ENCODE peak calls at places on chromosomes 12 and 14, in seven cellular contexts. One of them, this sample, is unnamed.

GRCh38 chr14:25887251-25887908 is 710.5 kb downstream of the NOVA1 start:
- DNase-seq in MM.1S: no peak
- DNase-seq in GM23248: peak
- DNase-seq in PC-3: peak
- DNase-seq in GM23338: no peak
- DNase-seq in hepatocyte: no peak
- DNase-seq in HCT116: no peak
- DNase-seq in this sample: no peak

GRCh38 chr12:50248883-50249282 is 34.4 kb downstream of the LIMA1 start:
- DNase-seq in PC-3: no peak
- DNase-seq in HCT116: no peak
- DNase-seq in GM23338: no peak
- DNase-seq in GM23248: peak
- DNase-seq in MM.1S: no peak
- DNase-seq in hepatocyte: no peak
- DNase-seq in this sample: no peak

GRCh38 chr12:45200497-45201043 is 15.3 kb upstream of the ANO6 start:
- DNase-seq in GM23248: no peak
- DNase-seq in GM23338: no peak
- DNase-seq in hepatocyte: no peak
- DNase-seq in MM.1S: no peak
- DNase-seq in HCT116: no peak
- DNase-seq in PC-3: no peak
- DNase-seq in this sample: no peak

GRCh38 chr12:108833757-108834472 is 23.5 kb downstream of the SSH1 start:
- DNase-seq in HCT116: no peak
- DNase-seq in MM.1S: no peak
- DNase-seq in PC-3: no peak
- DNase-seq in GM23248: peak
- DNase-seq in GM23338: no peak
- DNase-seq in hepatocyte: no peak
- DNase-seq in this sample: no peak

GRCh38 chr12:46657416-46658411 is 168.1 kb downstream of the SLC38A4 start:
- DNase-seq in GM23338: no peak
- DNase-seq in GM23248: peak
- DNase-seq in MM.1S: no peak
- DNase-seq in hepatocyte: no peak
- DNase-seq in HCT116: no peak
- DNase-seq in PC-3: no peak
- DNase-seq in this sample: no peak

GRCh38 chr14:87952307-87953094 is 40.5 kb downstream of the GALC start:
- DNase-seq in PC-3: no peak
- DNase-seq in hepatocyte: no peak
- DNase-seq in GM23248: no peak
- DNase-seq in MM.1S: no peak
- DNase-seq in HCT116: no peak
- DNase-seq in GM23338: no peak
- DNase-seq in this sample: no peak

GRCh38 chr12:104478396-104479140 is 21.8 kb downstream of the CHST11 start:
- DNase-seq in HCT116: no peak
- DNase-seq in PC-3: no peak
- DNase-seq in hepatocyte: no peak
- DNase-seq in GM23338: no peak
- DNase-seq in GM23248: no peak
- DNase-seq in MM.1S: peak
- DNase-seq in this sample: no peak

GRCh38 chr14:54981698-54982097 is 45.2 kb downstream of the WDHD1 start:
- DNase-seq in GM23248: peak
- DNase-seq in GM23338: no peak
- DNase-seq in hepatocyte: no peak
- DNase-seq in MM.1S: no peak
- DNase-seq in PC-3: peak
- DNase-seq in HCT116: no peak
- DNase-seq in this sample: no peak

GRCh38 chr12:52149651-52150241 is 42.1 kb downstream of the KRT80 start:
- DNase-seq in HCT116: no peak
- DNase-seq in PC-3: no peak
- DNase-seq in GM23248: no peak
- DNase-seq in GM23338: no peak
- DNase-seq in hepatocyte: no peak
- DNase-seq in MM.1S: no peak
- DNase-seq in this sample: no peak

GRCh38 chr14:73958591-73958990 is 8.5 kb downstream of the COQ6 start:
- DNase-seq in GM23338: no peak
- DNase-seq in hepatocyte: no peak
- DNase-seq in HCT116: no peak
- DNase-seq in MM.1S: no peak
- DNase-seq in GM23248: no peak
- DNase-seq in PC-3: no peak
- DNase-seq in this sample: no peak

GRCh38 chr12:120936197-120936596 is 32.0 kb upstream of the SPPL3 start:
- DNase-seq in GM23248: no peak
- DNase-seq in GM23338: no peak
- DNase-seq in PC-3: no peak
- DNase-seq in MM.1S: no peak
- DNase-seq in hepatocyte: no peak
- DNase-seq in HCT116: no peak
- DNase-seq in this sample: no peak

GRCh38 chr12:119176267-119177055 is 2.3 kb upstream of the HSPB8 start:
- DNase-seq in hepatocyte: peak
- DNase-seq in GM23338: peak
- DNase-seq in PC-3: peak
- DNase-seq in HCT116: peak
- DNase-seq in MM.1S: no peak
- DNase-seq in GM23248: peak
- DNase-seq in this sample: peak

GRCh38 chr12:11031307-11031706 is at the start of gene TAS2R31:
- DNase-seq in HCT116: no peak
- DNase-seq in PC-3: no peak
- DNase-seq in GM23248: no peak
- DNase-seq in GM23338: no peak
- DNase-seq in hepatocyte: no peak
- DNase-seq in MM.1S: no peak
- DNase-seq in this sample: no peak

GRCh38 chr14:79986251-79986650 is 225.1 kb downstream of the DIO2 start:
- DNase-seq in GM23338: no peak
- DNase-seq in hepatocyte: no peak
- DNase-seq in HCT116: no peak
- DNase-seq in MM.1S: no peak
- DNase-seq in PC-3: no peak
- DNase-seq in GM23248: no peak
- DNase-seq in this sample: no peak

GRCh38 chr12:97075583-97076268 is 168.7 kb downstream of the NEDD1 start:
- DNase-seq in MM.1S: no peak
- DNase-seq in GM23338: peak
- DNase-seq in GM23248: no peak
- DNase-seq in HCT116: no peak
- DNase-seq in PC-3: no peak
- DNase-seq in hepatocyte: no peak
- DNase-seq in this sample: peak

GRCh38 chr12:105301696-105302095 is 28.8 kb upstream of the C12orf75 start:
- DNase-seq in HCT116: no peak
- DNase-seq in MM.1S: no peak
- DNase-seq in PC-3: no peak
- DNase-seq in GM23248: no peak
- DNase-seq in hepatocyte: no peak
- DNase-seq in GM23338: no peak
- DNase-seq in this sample: no peak

GRCh38 chr14:72737560-72737943 is 156.3 kb downstream of the DPF3 start:
- DNase-seq in PC-3: no peak
- DNase-seq in GM23248: peak
- DNase-seq in GM23338: no peak
- DNase-seq in MM.1S: no peak
- DNase-seq in HCT116: no peak
- DNase-seq in hepatocyte: no peak
- DNase-seq in this sample: no peak

GRCh38 chr14:71140157-71140556 is 232.9 kb downstream of the PCNX1 start:
- DNase-seq in MM.1S: no peak
- DNase-seq in GM23248: no peak
- DNase-seq in hepatocyte: no peak
- DNase-seq in GM23338: no peak
- DNase-seq in PC-3: no peak
- DNase-seq in HCT116: no peak
- DNase-seq in this sample: no peak

GRCh38 chr14:60723218-60724079 is 702 bp downstream of the SIX4 start:
- DNase-seq in GM23338: peak
- DNase-seq in GM23248: peak
- DNase-seq in HCT116: no peak
- DNase-seq in PC-3: peak
- DNase-seq in hepatocyte: peak
- DNase-seq in MM.1S: peak
- DNase-seq in this sample: peak

GRCh38 chr12:110540048-110540447 is 37.9 kb downstream of the RAD9B start:
- DNase-seq in hepatocyte: no peak
- DNase-seq in HCT116: no peak
- DNase-seq in GM23338: no peak
- DNase-seq in PC-3: peak
- DNase-seq in MM.1S: no peak
- DNase-seq in GM23248: no peak
- DNase-seq in this sample: no peak

GRCh38 chr12:110537605-110538409 is 35.7 kb downstream of the RAD9B start:
- DNase-seq in hepatocyte: peak
- DNase-seq in PC-3: no peak
- DNase-seq in HCT116: no peak
- DNase-seq in GM23248: no peak
- DNase-seq in GM23338: no peak
- DNase-seq in MM.1S: no peak
- DNase-seq in this sample: no peak

GRCh38 chr12:110534811-110535210 is 32.7 kb downstream of the RAD9B start:
- DNase-seq in MM.1S: no peak
- DNase-seq in GM23248: no peak
- DNase-seq in hepatocyte: no peak
- DNase-seq in HCT116: no peak
- DNase-seq in GM23338: no peak
- DNase-seq in PC-3: no peak
- DNase-seq in this sample: no peak

GRCh38 chr12:110536834-110537604 is 34.9 kb downstream of the RAD9B start:
- DNase-seq in PC-3: no peak
- DNase-seq in hepatocyte: no peak
- DNase-seq in MM.1S: no peak
- DNase-seq in GM23338: no peak
- DNase-seq in GM23248: no peak
- DNase-seq in HCT116: no peak
- DNase-seq in this sample: no peak

GRCh38 chr12:110538869-110539622 is 36.9 kb downstream of the RAD9B start:
- DNase-seq in PC-3: no peak
- DNase-seq in hepatocyte: no peak
- DNase-seq in HCT116: no peak
- DNase-seq in MM.1S: no peak
- DNase-seq in GM23338: no peak
- DNase-seq in GM23248: no peak
- DNase-seq in this sample: no peak
- H3K27ac ChIP-seq in PC-3: no peak
- H3K27ac ChIP-seq in hepatocyte: peak
- H3K27ac ChIP-seq in HCT116: no peak
- H3K27ac ChIP-seq in MM.1S: no peak
- H3K27ac ChIP-seq in GM23338: no peak
- H3K27ac ChIP-seq in GM23248: no peak
- H3K27ac ChIP-seq in this sample: no peak

DNA sequence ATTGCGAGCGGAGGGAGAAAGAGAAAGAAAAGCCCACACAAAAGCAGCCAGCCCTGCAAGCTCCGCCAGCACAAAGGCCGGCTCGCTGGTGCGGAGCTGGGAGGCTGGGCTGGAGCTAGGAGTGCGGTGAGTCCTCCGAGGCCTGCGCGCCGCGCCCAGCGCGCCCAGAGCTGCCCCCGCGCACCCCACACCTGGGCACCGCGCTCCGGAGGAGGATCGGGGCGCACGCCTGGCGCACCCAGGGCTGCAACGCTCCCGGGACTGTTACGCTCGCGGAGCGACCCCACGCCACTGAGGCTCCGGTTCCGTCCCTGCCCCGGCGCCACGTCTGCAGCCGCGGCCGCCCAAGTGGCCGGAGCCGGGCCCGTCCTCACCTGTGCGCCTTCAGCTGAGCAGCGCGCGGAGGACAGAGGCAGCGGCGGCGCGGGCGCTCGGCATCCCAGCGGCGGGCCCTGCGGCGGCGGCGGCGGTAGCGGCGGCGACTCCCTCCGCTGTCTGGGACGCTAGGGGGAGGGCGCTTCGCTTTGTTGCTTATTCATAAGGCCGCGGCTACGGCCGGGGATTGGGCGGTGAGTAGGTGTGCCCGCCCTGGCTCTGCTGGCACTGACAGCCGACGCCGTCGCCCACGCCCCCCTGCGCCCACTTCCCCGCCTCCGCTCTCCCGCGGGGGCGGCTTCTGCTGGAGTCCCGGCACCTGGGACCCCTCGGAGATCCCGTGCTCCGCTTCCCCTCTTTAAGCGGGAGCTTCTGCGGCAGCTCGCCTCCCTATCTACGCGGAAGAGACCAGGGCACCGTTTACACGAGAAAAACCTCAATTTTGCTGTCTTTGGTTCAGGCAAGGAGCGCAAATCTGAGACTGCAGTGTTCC is at the start of gene ARMH4:
- DNase-seq in PC-3: peak
- DNase-seq in GM23248: peak
- DNase-seq in hepatocyte: peak
- DNase-seq in HCT116: peak
- DNase-seq in MM.1S: peak
- DNase-seq in GM23338: peak
- DNase-seq in this sample: peak
- TF ChIP-seq EZH2phosphoT487 in PC-3: no peak
- TF ChIP-seq EZH2phosphoT487 in GM23248: no peak
- TF ChIP-seq EZH2phosphoT487 in hepatocyte: no peak
- TF ChIP-seq EZH2phosphoT487 in HCT116: no peak
- TF ChIP-seq EZH2phosphoT487 in MM.1S: no peak
- TF ChIP-seq EZH2phosphoT487 in GM23338: no peak
- TF ChIP-seq EZH2phosphoT487 in this sample: peak

GRCh38 chr14:28758253-28758915 is 8.2 kb upstream of the FOXG1 start:
- DNase-seq in GM23338: no peak
- DNase-seq in MM.1S: no peak
- DNase-seq in HCT116: no peak
- DNase-seq in PC-3: no peak
- DNase-seq in hepatocyte: no peak
- DNase-seq in GM23248: no peak
- DNase-seq in this sample: peak
- TF ChIP-seq EZH2 in GM23338: no peak
- TF ChIP-seq EZH2 in MM.1S: no peak
- TF ChIP-seq EZH2 in HCT116: no peak
- TF ChIP-seq EZH2 in PC-3: peak
- TF ChIP-seq EZH2 in hepatocyte: no peak
- TF ChIP-seq EZH2 in GM23248: peak
- TF ChIP-seq EZH2 in this sample: no peak

DNA sequence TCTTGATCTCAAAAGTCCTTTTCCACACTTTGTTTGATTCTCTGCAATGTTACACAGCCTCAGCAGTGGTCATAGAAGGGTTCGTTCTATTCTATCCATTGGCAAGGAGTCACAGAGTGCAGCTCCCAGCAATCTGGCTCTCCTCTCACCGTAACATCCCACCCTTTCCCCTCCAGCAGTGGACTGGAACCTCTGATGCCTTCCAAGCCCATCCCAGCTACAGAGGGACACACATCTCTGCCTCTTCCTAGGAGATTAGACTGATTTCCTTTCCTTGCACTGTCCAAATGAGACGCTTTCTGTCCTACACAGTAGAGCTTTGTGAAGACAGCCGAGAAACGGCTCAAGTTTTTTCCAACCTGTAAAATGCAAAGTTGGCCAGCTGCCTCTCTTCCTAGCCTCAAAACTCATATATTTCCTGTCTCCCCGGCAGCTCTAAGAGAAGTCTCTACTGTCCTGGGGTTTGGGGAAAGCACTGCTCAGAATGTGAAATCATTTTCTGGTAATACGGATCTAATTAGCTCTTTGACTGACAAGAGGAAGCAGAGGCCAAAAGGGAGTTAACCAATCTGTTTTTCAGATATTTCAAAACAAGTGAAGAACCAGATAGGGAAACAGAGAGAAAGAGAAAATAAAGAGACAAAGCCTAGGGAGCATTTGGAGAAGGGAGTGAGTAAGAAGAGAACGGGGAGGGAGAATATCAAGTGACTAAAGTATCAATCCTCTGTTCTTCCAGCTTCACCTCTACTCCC is 528 bp downstream of the NINJ2 start:
- DNase-seq in MM.1S: no peak
- DNase-seq in HCT116: no peak
- DNase-seq in hepatocyte: no peak
- DNase-seq in PC-3: no peak
- DNase-seq in GM23248: peak
- DNase-seq in GM23338: no peak
- DNase-seq in this sample: no peak
- H3K27ac ChIP-seq in MM.1S: no peak
- H3K27ac ChIP-seq in HCT116: no peak
- H3K27ac ChIP-seq in hepatocyte: no peak
- H3K27ac ChIP-seq in PC-3: no peak
- H3K27ac ChIP-seq in GM23248: peak
- H3K27ac ChIP-seq in GM23338: no peak
- H3K27ac ChIP-seq in this sample: no peak

This sample was measured in neural progenitor cell.